ENCODE peak calls at places on chromosomes 13 and 19, in nine cellular contexts. J is tibial nerve, Q is thoracic aorta, E is dorsolateral prefrontal cortex, H is cardiac fibroblast, R is psoas muscle, N is AG04449, K is cardiac muscle cell, F is coronary artery. Z is an unnamed sample.
A peak's percentile ranks its signal among the peaks of the same experiment; 100 is the strongest.

GRCh38 chr13:79404985-79405384 is 1.1 kb downstream of the RBM26 start:
- DNase-seq in R (no peak), K (no peak), Q (no peak), H (peak; percentile 13), N (no peak), F (no peak), E (no peak), J (no peak), Z (no peak)

GRCh38 chr13:92224052-92224821 is 825.8 kb downstream of the GPC5 start:
- DNase-seq in R (no peak), E (no peak), H (peak; percentile 70), J (peak; percentile 14), N (no peak), Q (no peak), K (no peak), F (no peak), Z (no peak)

GRCh38 chr19:1882089-1882785 is 3.1 kb downstream of the ABHD17A start:
- DNase-seq in R (no peak), H (no peak), K (peak; percentile 43), J (no peak), Q (no peak), N (no peak), F (no peak), E (no peak), Z (no peak)

GRCh38 chr19:2461751-2462634 is 5.2 kb upstream of the LMNB2 start:
- DNase-seq in J (no peak), Q (no peak), F (no peak), H (peak; percentile 73), R (peak; percentile 70), N (no peak), K (peak; percentile 48), E (peak; percentile 36), Z (peak; percentile 67)

GRCh38 chr19:29945017-29945416 is 3.0 kb downstream of the URI1 start:
- DNase-seq in Q (no peak), R (no peak), E (no peak), J (no peak), H (no peak), N (no peak), F (no peak), K (no peak), Z (no peak)

GRCh38 chr19:44807162-44807561 is 1.7 kb upstream of the BCAM start:
- DNase-seq in R (no peak), Q (no peak), K (no peak), F (no peak), N (no peak), J (no peak), E (no peak), H (no peak), Z (no peak)

GRCh38 chr19:18220632-18221275 is 5.5 kb downstream of the PDE4C start:
- DNase-seq in K (no peak), H (no peak), E (no peak), J (no peak), R (no peak), N (no peak), F (no peak), Q (no peak), Z (no peak)

GRCh38 chr13:110876592-110876991 is 38.3 kb downstream of the ANKRD10 start:
- DNase-seq in Q (no peak), J (no peak), K (no peak), H (no peak), N (no peak), E (no peak), R (no peak), F (no peak), Z (no peak)

GRCh38 chr19:16143399-16144215 is at the start of gene HSH2D:
- DNase-seq in N (no peak), Q (no peak), F (no peak), E (no peak), J (no peak), H (no peak), R (peak; percentile 66), K (no peak), Z (peak; percentile 36)

GRCh38 chr13:26220575-26220974 is 1.5 kb downstream of the RNF6 start:
- DNase-seq in E (no peak), Q (no peak), N (no peak), K (no peak), R (no peak), J (no peak), F (no peak), H (peak; percentile 68), Z (no peak)

GRCh38 chr19:48713041-48713863 is 6.3 kb downstream of the MAMSTR start:
- DNase-seq in H (peak; percentile 19), K (no peak), F (peak; percentile 73), J (no peak), N (no peak), E (no peak), Q (no peak), R (peak; percentile 53), Z (no peak)

GRCh38 chr19:41298327-41298964 is 11.5 kb upstream of the CCDC97 start:
- DNase-seq in R (peak; percentile 88), J (peak; percentile 47), F (peak; percentile 92), E (no peak), N (peak; percentile 37), K (peak; percentile 87), Q (no peak), H (peak; percentile 72), Z (peak; percentile 79)

GRCh38 chr19:33724021-33724722 is 72.5 kb upstream of the KCTD15 start:
- DNase-seq in H (no peak), F (no peak), Q (no peak), J (no peak), E (no peak), K (no peak), N (no peak), R (no peak), Z (no peak)

GRCh38 chr19:46731584-46731983 is 14.3 kb upstream of the FKRP start:
- DNase-seq in E (no peak), Q (no peak), R (peak; percentile 53), N (no peak), F (no peak), K (no peak), J (no peak), H (peak; percentile 57), Z (no peak)

GRCh38 chr19:927044-927706 is 1.3 kb downstream of the ARID3A start:
- DNase-seq in R (peak; percentile 86), F (no peak), Q (no peak), J (peak; percentile 71), E (no peak), K (peak; percentile 79), H (peak; percentile 61), N (no peak), Z (peak; percentile 64)

GRCh38 chr13:39779337-39780270 is 124.1 kb downstream of the COG6 start:
- DNase-seq in R (no peak), J (peak; percentile 21), F (no peak), N (no peak), H (peak; percentile 77), E (no peak), Q (no peak), K (no peak), Z (no peak)

GRCh38 chr13:101346161-101346560 is 70.1 kb downstream of the NALCN start:
- DNase-seq in N (no peak), J (no peak), H (peak; percentile 56), Q (no peak), R (no peak), F (no peak), E (no peak), K (no peak), Z (no peak)

GRCh38 chr19:48999481-49000325 is 6.0 kb downstream of the RUVBL2 start:
- DNase-seq in K (peak; percentile 82), F (no peak), N (no peak), Q (no peak), R (peak; percentile 78), E (no peak), H (peak; percentile 81), J (no peak), Z (peak; percentile 38)

GRCh38 chr13:19658831-19659230 is 25.4 kb downstream of the MPHOSPH8 start:
- DNase-seq in J (no peak), Q (no peak), K (no peak), H (no peak), E (no peak), F (no peak), N (no peak), R (no peak), Z (no peak)

GRCh38 chr13:102399791-102400618 is 1.8 kb downstream of the FGF14 start:
- DNase-seq in Q (no peak), N (no peak), K (peak; percentile 9), J (no peak), H (no peak), F (peak; percentile 73), E (peak; percentile 60), R (peak; percentile 48), Z (peak; percentile 25)
- TF ChIP-seq CTCF in Q (no peak), N (no peak), K (no peak), J (peak; percentile 7), H (no peak), F (no peak), E (no peak), R (peak; percentile 4), Z (no peak)

DNA sequence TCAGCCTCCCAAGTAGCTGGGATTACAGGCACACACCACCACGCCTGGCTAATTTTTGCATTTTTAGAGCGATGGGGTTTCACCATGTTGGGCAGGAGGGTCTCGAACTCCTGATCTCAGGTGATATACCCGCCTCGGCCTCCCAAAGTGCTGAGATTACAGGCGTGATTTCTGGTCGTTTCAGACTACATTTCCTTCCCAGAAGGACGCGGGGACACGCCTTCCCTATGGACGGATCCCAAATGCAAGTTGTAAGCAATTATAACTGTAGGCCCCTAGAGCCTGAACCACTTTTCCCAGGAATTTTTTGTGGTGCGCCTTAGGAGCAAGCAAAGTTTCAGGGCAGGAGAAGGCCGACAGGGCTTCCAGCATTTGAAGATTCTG is 17.8 kb upstream of the ZNF331 start:
- DNase-seq in K (no peak), E (no peak), N (no peak), H (no peak), J (no peak), Q (no peak), R (no peak), F (no peak), Z (no peak)
- H3K4me3 ChIP-seq in K (peak overlapping the region; percentile 3), E (peak overlapping the region; percentile 71), N (peak overlapping the region; percentile 54), H (peak overlapping the region; percentile 93), J (peak overlapping the region; percentile 65), Q (peak overlapping the region; percentile 68), R (peak overlapping the region; percentile 67), F (peak overlapping the region; percentile 63), Z (peak overlapping the region; percentile 71)

DNA sequence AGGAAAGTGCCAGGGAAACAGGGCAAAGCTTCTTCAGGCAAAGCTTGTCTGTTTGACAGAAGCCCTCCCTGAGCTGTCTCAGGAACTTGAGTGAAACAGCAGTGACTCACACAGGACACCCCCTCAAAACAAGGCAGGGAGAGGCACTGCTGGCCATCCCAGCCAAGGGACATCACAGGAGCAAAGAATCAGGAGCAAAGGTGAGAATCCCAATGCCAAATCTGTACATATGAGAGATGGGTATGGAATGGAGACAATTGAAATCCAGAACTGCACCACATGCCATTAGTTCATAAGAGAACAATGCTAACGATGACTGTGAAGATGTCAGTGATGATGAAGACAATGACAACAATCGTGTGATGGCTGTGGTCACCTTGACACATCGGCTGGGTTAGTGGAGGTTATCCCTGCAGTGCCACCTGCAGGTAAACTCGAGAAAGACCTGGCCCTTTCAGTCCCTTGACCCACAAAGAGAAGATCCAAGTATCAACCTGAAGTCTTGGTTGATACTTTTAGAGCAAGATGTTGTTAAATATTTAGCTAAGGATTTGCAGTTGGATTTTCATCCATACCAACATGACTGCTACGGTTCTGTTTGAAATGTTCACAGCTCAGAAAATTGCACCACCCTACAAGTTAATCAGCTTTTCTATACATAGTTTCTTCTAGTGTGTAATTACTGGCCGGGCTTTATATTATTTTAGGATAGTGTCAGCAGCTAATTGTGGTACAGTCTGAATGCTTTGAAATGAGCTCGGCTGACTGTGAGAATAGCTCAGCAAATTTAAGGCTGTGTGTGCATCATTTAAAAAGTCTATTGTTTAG is 42.0 kb upstream of the IPO5 start:
- DNase-seq in H (peak; percentile 59), Q (no peak), E (no peak), K (no peak), N (no peak), R (no peak), J (no peak), F (no peak), Z (no peak)
- TF ChIP-seq CTCF in H (peak; percentile 50), Q (no peak), E (no peak), K (peak; percentile 48), N (peak; percentile 29), R (peak; percentile 22), J (no peak), F (no peak), Z (peak; percentile 48)

GRCh38 chr13:99124695-99125334 is 75.8 kb upstream of the UBAC2 start:
- DNase-seq in H (peak; percentile 91), N (peak; percentile 9), J (no peak), Q (no peak), K (no peak), E (no peak), F (no peak), R (no peak), Z (no peak)
- H3K4me3 ChIP-seq in H (peak overlapping the region; percentile 41), N (no peak overlapping the region), J (no peak overlapping the region), Q (peak overlapping the region; percentile 62), K (no peak overlapping the region), E (no peak overlapping the region), F (peak overlapping the region; percentile 59), R (no peak overlapping the region), Z (no peak overlapping the region)

Z was measured in left ventricle myocardium inferior.